ENCODE peak calls at places on chromosomes 12 and 14, in seven cellular contexts. N is mesendoderm, X is mesenchymal stem cell, J is IMR-90, R is H9, Z is trophoblast cell, L is H1. T is an unnamed sample.

GRCh38 chr12:112599871-112600270 is 181.1 kb downstream of the PTPN11 start:
- DNase-seq in J (no peak), L (no peak), X (no peak), N (no peak), Z (peak; percentile 46), R (no peak), T (no peak)

GRCh38 chr14:68546839-68547238 is 246.0 kb downstream of the ZFP36L1 start:
- DNase-seq in R (no peak), L (peak; percentile 22), Z (peak; percentile 96), N (no peak), J (peak; percentile 88), X (peak; percentile 84), T (no peak)

GRCh38 chr12:105083551-105084105 is 630 bp downstream of the ALDH1L2 start:
- DNase-seq in X (peak; percentile 84), R (peak; percentile 46), L (peak; percentile 50), J (peak; percentile 77), Z (peak; percentile 47), N (no peak), T (no peak)

GRCh38 chr14:105069887-105070759 is 4.9 kb upstream of the GPR132 start:
- DNase-seq in X (peak; percentile 26), R (peak; percentile 28), N (no peak), J (peak; percentile 33), L (no peak), Z (peak; percentile 76), T (no peak)

GRCh38 chr12:82937151-82937550 is 250.4 kb downstream of the TMTC2 start:
- DNase-seq in R (no peak), X (no peak), J (no peak), L (no peak), N (no peak), Z (peak; percentile 9), T (no peak)

GRCh38 chr12:132413931-132414588 is 75.9 kb upstream of the FBRSL1 start:
- DNase-seq in L (peak; percentile 85), J (no peak), R (no peak), Z (no peak), X (no peak), N (no peak), T (no peak)

GRCh38 chr14:93286212-93286890 is 46.5 kb downstream of the BTBD7 start:
- DNase-seq in J (peak; percentile 14), Z (peak; percentile 83), L (no peak), X (peak; percentile 40), N (peak; percentile 59), R (no peak), T (no peak)

GRCh38 chr12:12466157-12466556 is 96.5 kb downstream of the DUSP16 start:
- DNase-seq in R (no peak), J (no peak), Z (peak; percentile 98), X (no peak), N (no peak), L (no peak), T (no peak)

GRCh38 chr12:54429014-54429471 is 10.0 kb upstream of the ITGA5 start:
- DNase-seq in X (no peak), N (no peak), Z (peak; percentile 40), J (no peak), R (no peak), L (no peak), T (no peak)

GRCh38 chr12:3662516-3662915 is 90.4 kb downstream of the CRACR2A start:
- DNase-seq in N (no peak), J (no peak), R (no peak), X (peak; percentile 15), Z (peak; percentile 4), L (no peak), T (no peak)

GRCh38 chr12:24561411-24561871 is 387.5 kb downstream of the BCAT1 start:
- DNase-seq in R (no peak), X (peak; percentile 84), L (no peak), J (peak; percentile 65), N (peak; percentile 91), Z (peak; percentile 15), T (no peak)

GRCh38 chr12:44206045-44206444 is 370.2 kb downstream of the TMEM117 start:
- DNase-seq in Z (no peak), J (no peak), R (no peak), L (no peak), X (no peak), N (peak; percentile 4), T (no peak)
- H3K18ac ChIP-seq in Z (no peak overlapping the region), J (no peak overlapping the region), R (no peak overlapping the region), L (no peak overlapping the region), X (no peak overlapping the region), N (no peak overlapping the region), T (no peak overlapping the region)

GRCh38 chr14:95293474-95293873 is 26.2 kb downstream of the CLMN start:
- DNase-seq in N (no peak), L (no peak), X (no peak), R (no peak), J (no peak), Z (no peak), T (no peak)
- H3K18ac ChIP-seq in N (no peak overlapping the region), L (no peak overlapping the region), X (no peak overlapping the region), R (no peak overlapping the region), J (no peak overlapping the region), Z (no peak overlapping the region), T (no peak overlapping the region)

GRCh38 chr14:53723221-53723620 is 233.4 kb downstream of the BMP4 start:
- DNase-seq in R (no peak), L (no peak), N (no peak), J (no peak), Z (no peak), X (no peak), T (no peak)
- H3K18ac ChIP-seq in R (no peak overlapping the region), L (no peak overlapping the region), N (no peak overlapping the region), J (no peak overlapping the region), Z (no peak overlapping the region), X (no peak overlapping the region), T (no peak overlapping the region)

GRCh38 chr12:93833946-93834345 is 156.8 kb downstream of the CRADD start:
- DNase-seq in N (no peak), R (no peak), Z (no peak), X (no peak), J (no peak), L (no peak), T (no peak)
- H3K18ac ChIP-seq in N (no peak overlapping the region), R (no peak overlapping the region), Z (no peak overlapping the region), X (no peak overlapping the region), J (no peak overlapping the region), L (no peak overlapping the region), T (no peak overlapping the region)

GRCh38 chr12:106098691-106099200 is 40.0 kb downstream of the NUAK1 start:
- DNase-seq in L (no peak), R (no peak), J (no peak), Z (no peak), X (no peak), N (peak; percentile 93), T (no peak)
- H3K18ac ChIP-seq in L (no peak overlapping the region), R (no peak overlapping the region), J (no peak overlapping the region), Z (no peak overlapping the region), X (no peak overlapping the region), N (peak overlapping the region; percentile 97), T (no peak overlapping the region)

GRCh38 chr14:94689985-94690400 is 77.8 kb downstream of the SERPINA3 start:
- DNase-seq in L (no peak), X (no peak), J (no peak), Z (no peak), N (peak; percentile 21), R (no peak), T (no peak)
- H3K18ac ChIP-seq in L (peak overlapping the region; percentile 19), X (no peak overlapping the region), J (no peak overlapping the region), Z (no peak overlapping the region), N (peak overlapping the region; percentile 9), R (no peak overlapping the region), T (peak overlapping the region; percentile 85)

DNA sequence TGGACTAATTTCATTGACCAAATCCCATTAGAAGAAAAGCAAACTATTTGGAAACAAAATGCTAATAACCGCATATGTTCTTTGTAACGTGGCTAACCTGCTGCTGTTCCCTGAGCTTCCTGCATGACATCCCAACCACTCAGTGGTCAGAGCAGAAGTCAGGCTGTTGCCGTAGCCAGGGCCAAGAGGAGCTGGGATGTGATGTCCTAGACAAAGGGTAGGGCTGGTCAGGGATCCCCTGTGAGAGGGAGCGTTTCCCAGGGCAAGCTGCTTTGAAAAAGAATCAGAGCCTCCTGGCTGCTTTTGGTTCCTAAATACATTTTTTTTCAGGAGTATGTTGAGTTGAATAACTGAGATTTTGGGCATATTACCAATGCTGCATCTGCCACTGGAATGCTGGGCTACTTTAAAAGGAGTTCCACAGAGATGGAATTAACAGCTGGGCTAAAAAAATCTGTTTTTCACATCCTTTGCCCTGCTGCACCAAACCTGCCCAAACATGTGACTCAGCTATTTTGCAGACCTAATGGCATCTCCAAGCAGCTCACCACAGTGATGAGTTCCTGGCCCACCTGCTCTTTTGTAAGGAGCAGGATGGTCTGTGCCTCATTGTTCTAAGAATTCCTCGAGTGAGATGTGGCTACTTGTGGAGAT is 23.9 kb downstream of the ANKRD13A start:
- DNase-seq in Z (peak; percentile 63), N (no peak), L (no peak), R (no peak), X (no peak), J (peak; percentile 88), T (no peak)
- H3K18ac ChIP-seq in Z (no peak overlapping the region), N (no peak overlapping the region), L (no peak overlapping the region), R (no peak overlapping the region), X (no peak overlapping the region), J (peak overlapping the region; percentile 93), T (no peak overlapping the region)

DNA sequence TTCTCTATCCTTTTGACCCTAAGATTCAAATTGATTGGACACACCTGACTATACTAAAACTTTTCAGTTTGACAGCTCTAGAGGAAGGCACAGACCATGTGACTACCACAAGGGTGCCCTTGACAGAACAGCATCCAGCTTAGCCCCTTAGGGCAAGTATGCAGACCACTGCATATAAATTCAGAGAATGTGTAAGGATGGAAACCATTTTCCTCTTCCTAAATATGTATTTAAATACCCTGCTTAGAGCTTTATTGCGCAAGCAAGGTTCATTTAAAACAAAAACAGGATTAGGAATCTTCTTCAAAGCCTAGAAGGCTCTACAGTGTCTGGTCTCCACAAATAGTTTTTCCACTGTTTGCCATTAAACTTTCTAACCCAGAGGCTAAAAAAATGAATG is 202.8 kb downstream of the MED13L start:
- DNase-seq in Z (peak; percentile 19), J (no peak), L (no peak), X (no peak), R (no peak), N (peak; percentile 19), T (no peak)
- H3K18ac ChIP-seq in Z (no peak overlapping the region), J (no peak overlapping the region), L (no peak overlapping the region), X (no peak overlapping the region), R (no peak overlapping the region), N (no peak overlapping the region), T (no peak overlapping the region)

GRCh38 chr12:93319523-93320045 is 58.1 kb upstream of the NUDT4 start:
- DNase-seq in J (no peak), L (no peak), N (no peak), Z (no peak), R (no peak), X (no peak), T (no peak)
- H3K18ac ChIP-seq in J (no peak overlapping the region), L (no peak overlapping the region), N (no peak overlapping the region), Z (no peak overlapping the region), R (no peak overlapping the region), X (no peak overlapping the region), T (no peak overlapping the region)

DNA sequence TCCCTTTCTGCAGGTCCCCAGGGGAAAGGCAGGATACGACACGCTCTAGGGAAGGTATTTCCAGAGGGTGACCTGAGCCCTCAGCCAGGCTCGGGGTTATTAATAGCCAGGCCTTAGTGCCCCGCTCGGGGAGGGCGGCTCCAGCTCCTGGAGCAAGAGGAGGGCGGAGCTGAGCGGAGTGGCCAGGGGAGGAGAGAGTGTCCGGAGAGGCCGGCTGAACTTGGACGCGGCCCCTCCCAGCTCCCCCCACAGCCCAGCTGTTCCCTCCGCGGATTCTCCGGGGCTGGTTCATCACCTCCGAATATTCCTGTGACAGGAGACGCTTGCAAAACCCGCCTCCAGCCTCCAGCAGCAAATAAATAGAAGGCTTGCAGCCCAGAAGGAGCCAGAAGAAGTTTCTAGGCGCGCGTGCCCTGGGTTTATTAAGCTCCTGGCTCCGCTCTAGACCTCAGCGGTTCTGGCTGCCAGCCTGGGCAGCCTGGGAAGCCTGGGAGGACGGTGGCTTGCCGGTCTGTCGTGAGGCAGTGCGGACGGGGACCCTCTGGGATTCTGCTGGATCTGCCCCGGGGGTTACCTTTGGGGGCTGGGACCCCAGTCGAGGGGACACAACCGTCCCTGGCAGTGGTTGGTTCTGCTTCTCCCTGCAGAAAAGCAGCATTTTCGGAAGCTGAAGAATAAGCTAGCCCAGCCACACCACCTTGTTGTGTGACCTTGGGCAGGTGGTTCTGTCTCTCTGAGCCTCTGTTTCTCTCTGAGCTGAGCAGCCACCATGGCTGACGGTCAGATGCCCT is at the start of gene HSPB8:
- DNase-seq in N (peak; percentile 94), L (peak; percentile 72), Z (peak; percentile 98), R (peak; percentile 89), J (peak; percentile 91), X (peak; percentile 98), T (no peak)
- H3K18ac ChIP-seq in N (peak within 1 kb of the TSS; percentile 91), L (peak within 1 kb of the TSS; percentile 83), Z (peak within 1 kb of the TSS; percentile 81), R (peak within 1 kb of the TSS; percentile 46), J (no peak within 1 kb of the TSS), X (peak within 1 kb of the TSS; percentile 94), T (peak within 1 kb of the TSS; percentile 81)